ENCODE peak calls at places on chromosomes 2 and 18, in seven cellular contexts. One of them, this sample, is unnamed.

GRCh38 chr2:217396165-217396564 is 536.3 kb upstream of the TNP1 start:
- DNase-seq in IMR-90: peak; percentile 45
- DNase-seq in OCI-LY7: no peak
- DNase-seq in tibial artery: no peak
- DNase-seq in heart left ventricle: no peak
- DNase-seq in brain microvascular endothelial cell: no peak
- DNase-seq in upper lobe of left lung: no peak
- DNase-seq in this sample: no peak

GRCh38 chr2:25559148-25559547 is 114.2 kb downstream of the DTNB start:
- DNase-seq in heart left ventricle: no peak
- DNase-seq in IMR-90: no peak
- DNase-seq in brain microvascular endothelial cell: no peak
- DNase-seq in tibial artery: no peak
- DNase-seq in OCI-LY7: no peak
- DNase-seq in upper lobe of left lung: no peak
- DNase-seq in this sample: no peak

GRCh38 chr18:8706981-8707940 is 1.9 kb downstream of the MTCL1 start:
- DNase-seq in OCI-LY7: peak; percentile 89
- DNase-seq in upper lobe of left lung: no peak
- DNase-seq in brain microvascular endothelial cell: peak; percentile 70
- DNase-seq in heart left ventricle: no peak
- DNase-seq in IMR-90: peak; percentile 73
- DNase-seq in tibial artery: peak; percentile 67
- DNase-seq in this sample: peak; percentile 38

GRCh38 chr2:201794261-201794660 is 12.1 kb upstream of the CDK15 start:
- DNase-seq in IMR-90: peak; percentile 55
- DNase-seq in upper lobe of left lung: no peak
- DNase-seq in tibial artery: no peak
- DNase-seq in heart left ventricle: no peak
- DNase-seq in brain microvascular endothelial cell: no peak
- DNase-seq in OCI-LY7: no peak
- DNase-seq in this sample: no peak

GRCh38 chr2:239257511-239257937 is 143.3 kb downstream of the HDAC4 start:
- DNase-seq in heart left ventricle: no peak
- DNase-seq in upper lobe of left lung: no peak
- DNase-seq in OCI-LY7: no peak
- DNase-seq in tibial artery: no peak
- DNase-seq in IMR-90: peak; percentile 96
- DNase-seq in brain microvascular endothelial cell: peak; percentile 80
- DNase-seq in this sample: no peak

GRCh38 chr18:49321800-49322461 is 138.5 kb downstream of the DYM start:
- DNase-seq in IMR-90: peak; percentile 61
- DNase-seq in upper lobe of left lung: no peak
- DNase-seq in tibial artery: no peak
- DNase-seq in OCI-LY7: no peak
- DNase-seq in brain microvascular endothelial cell: no peak
- DNase-seq in heart left ventricle: no peak
- DNase-seq in this sample: no peak

GRCh38 chr2:171505374-171505773 is 16.9 kb upstream of the CYBRD1 start:
- DNase-seq in tibial artery: no peak
- DNase-seq in IMR-90: peak; percentile 31
- DNase-seq in OCI-LY7: no peak
- DNase-seq in brain microvascular endothelial cell: peak; percentile 18
- DNase-seq in heart left ventricle: no peak
- DNase-seq in upper lobe of left lung: no peak
- DNase-seq in this sample: no peak

GRCh38 chr2:134402385-134402784 is 148.5 kb downstream of the MGAT5 start:
- DNase-seq in upper lobe of left lung: no peak
- DNase-seq in heart left ventricle: no peak
- DNase-seq in tibial artery: peak; percentile 77
- DNase-seq in IMR-90: peak; percentile 64
- DNase-seq in brain microvascular endothelial cell: peak; percentile 49
- DNase-seq in OCI-LY7: no peak
- DNase-seq in this sample: peak; percentile 65

GRCh38 chr2:1806254-1806653 is 61.9 kb upstream of the PXDN start:
- DNase-seq in IMR-90: no peak
- DNase-seq in tibial artery: no peak
- DNase-seq in upper lobe of left lung: no peak
- DNase-seq in heart left ventricle: peak; percentile 34
- DNase-seq in brain microvascular endothelial cell: no peak
- DNase-seq in OCI-LY7: no peak
- DNase-seq in this sample: no peak

GRCh38 chr2:128392207-128392606 is 73.5 kb upstream of the HS6ST1 start:
- DNase-seq in upper lobe of left lung: no peak
- DNase-seq in heart left ventricle: no peak
- DNase-seq in tibial artery: no peak
- DNase-seq in brain microvascular endothelial cell: no peak
- DNase-seq in IMR-90: no peak
- DNase-seq in OCI-LY7: no peak
- DNase-seq in this sample: no peak

GRCh38 chr2:200788129-200788718 is 23.5 kb upstream of the BZW1 start:
- DNase-seq in upper lobe of left lung: no peak
- DNase-seq in brain microvascular endothelial cell: peak; percentile 77
- DNase-seq in IMR-90: peak; percentile 78
- DNase-seq in tibial artery: no peak
- DNase-seq in heart left ventricle: no peak
- DNase-seq in OCI-LY7: no peak
- DNase-seq in this sample: no peak

GRCh38 chr2:25421289-25421688 is 79.6 kb upstream of the DNMT3A start:
- DNase-seq in heart left ventricle: no peak
- DNase-seq in tibial artery: no peak
- DNase-seq in IMR-90: no peak
- DNase-seq in brain microvascular endothelial cell: no peak
- DNase-seq in OCI-LY7: peak; percentile 45
- DNase-seq in upper lobe of left lung: no peak
- DNase-seq in this sample: no peak

GRCh38 chr2:161426416-161426787 is 10.3 kb downstream of the TBR1 start:
- DNase-seq in heart left ventricle: no peak
- DNase-seq in brain microvascular endothelial cell: no peak
- DNase-seq in OCI-LY7: no peak
- DNase-seq in IMR-90: no peak
- DNase-seq in tibial artery: no peak
- DNase-seq in upper lobe of left lung: no peak
- DNase-seq in this sample: no peak

GRCh38 chr2:120620025-120620793 is 115.5 kb upstream of the GLI2 start:
- DNase-seq in upper lobe of left lung: no peak
- DNase-seq in OCI-LY7: no peak
- DNase-seq in heart left ventricle: no peak
- DNase-seq in brain microvascular endothelial cell: no peak
- DNase-seq in IMR-90: peak; percentile 57
- DNase-seq in tibial artery: no peak
- DNase-seq in this sample: no peak

GRCh38 chr2:231332388-231332787 is 63.1 kb upstream of the B3GNT7 start:
- DNase-seq in tibial artery: no peak
- DNase-seq in OCI-LY7: no peak
- DNase-seq in heart left ventricle: no peak
- DNase-seq in brain microvascular endothelial cell: no peak
- DNase-seq in IMR-90: no peak
- DNase-seq in upper lobe of left lung: no peak
- DNase-seq in this sample: no peak

GRCh38 chr2:186309901-186310300 is 176.2 kb upstream of the ZC3H15 start:
- DNase-seq in brain microvascular endothelial cell: peak; percentile 22
- DNase-seq in tibial artery: no peak
- DNase-seq in OCI-LY7: no peak
- DNase-seq in upper lobe of left lung: no peak
- DNase-seq in heart left ventricle: no peak
- DNase-seq in IMR-90: peak; percentile 51
- DNase-seq in this sample: no peak

GRCh38 chr2:218010116-218010837 is 7.5 kb upstream of the TNS1 start:
- DNase-seq in upper lobe of left lung: peak; percentile 64
- DNase-seq in brain microvascular endothelial cell: no peak
- DNase-seq in heart left ventricle: peak; percentile 81
- DNase-seq in OCI-LY7: no peak
- DNase-seq in tibial artery: peak; percentile 85
- DNase-seq in IMR-90: peak; percentile 51
- DNase-seq in this sample: peak; percentile 82

GRCh38 chr2:207438414-207439126 is 91.2 kb upstream of the CREB1 start:
- DNase-seq in OCI-LY7: no peak
- DNase-seq in IMR-90: no peak
- DNase-seq in tibial artery: no peak
- DNase-seq in upper lobe of left lung: no peak
- DNase-seq in brain microvascular endothelial cell: no peak
- DNase-seq in heart left ventricle: no peak
- DNase-seq in this sample: no peak

GRCh38 chr2:178855151-178855550 is 47.9 kb upstream of the TTN start:
- DNase-seq in brain microvascular endothelial cell: no peak
- DNase-seq in tibial artery: no peak
- DNase-seq in heart left ventricle: no peak
- DNase-seq in IMR-90: no peak
- DNase-seq in upper lobe of left lung: no peak
- DNase-seq in OCI-LY7: no peak
- DNase-seq in this sample: no peak

GRCh38 chr2:181104512-181105121 is 124.2 kb downstream of the UBE2E3 start:
- DNase-seq in IMR-90: peak; percentile 76
- DNase-seq in tibial artery: no peak
- DNase-seq in brain microvascular endothelial cell: peak; percentile 67
- DNase-seq in upper lobe of left lung: no peak
- DNase-seq in OCI-LY7: peak; percentile 33
- DNase-seq in heart left ventricle: no peak
- DNase-seq in this sample: no peak

DNA sequence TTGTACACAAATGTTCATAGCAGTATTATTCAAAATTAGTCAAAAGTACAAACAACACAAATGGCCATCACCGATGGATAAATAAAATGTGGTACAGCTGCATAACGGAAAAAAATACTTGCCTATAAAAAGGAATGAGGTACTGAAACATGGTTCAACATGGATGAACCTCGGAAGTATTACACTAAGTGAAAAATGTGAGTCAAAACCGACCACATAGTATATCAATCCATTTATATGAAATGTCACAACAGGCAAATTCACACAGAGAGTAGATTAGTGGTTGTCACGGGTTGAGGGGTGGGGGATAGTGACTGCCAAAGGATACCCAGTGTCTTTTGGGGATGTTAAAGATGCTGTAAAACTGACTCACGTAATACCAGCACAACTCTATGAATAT is 3.5 kb downstream of the SS18 start:
- DNase-seq in heart left ventricle: no peak
- DNase-seq in tibial artery: no peak
- DNase-seq in brain microvascular endothelial cell: no peak
- DNase-seq in OCI-LY7: peak; percentile 53
- DNase-seq in IMR-90: no peak
- DNase-seq in upper lobe of left lung: no peak
- DNase-seq in this sample: no peak
- TF ChIP-seq CTCF in heart left ventricle: no peak
- TF ChIP-seq CTCF in tibial artery: no peak
- TF ChIP-seq CTCF in brain microvascular endothelial cell: no peak
- TF ChIP-seq CTCF in OCI-LY7: no peak
- TF ChIP-seq CTCF in IMR-90: no peak
- TF ChIP-seq CTCF in upper lobe of left lung: no peak
- TF ChIP-seq CTCF in this sample: no peak

GRCh38 chr2:132910432-132910831 is 240.4 kb upstream of the LYPD1 start:
- DNase-seq in IMR-90: no peak
- DNase-seq in OCI-LY7: no peak
- DNase-seq in brain microvascular endothelial cell: no peak
- DNase-seq in heart left ventricle: no peak
- DNase-seq in upper lobe of left lung: no peak
- DNase-seq in tibial artery: no peak
- DNase-seq in this sample: no peak

GRCh38 chr2:132916219-132916618 is 246.2 kb upstream of the LYPD1 start:
- DNase-seq in upper lobe of left lung: no peak
- DNase-seq in OCI-LY7: no peak
- DNase-seq in tibial artery: no peak
- DNase-seq in IMR-90: no peak
- DNase-seq in heart left ventricle: no peak
- DNase-seq in brain microvascular endothelial cell: no peak
- DNase-seq in this sample: no peak

GRCh38 chr2:132911726-132912724 is 242.0 kb upstream of the LYPD1 start:
- DNase-seq in brain microvascular endothelial cell: peak; percentile 7
- DNase-seq in heart left ventricle: peak; percentile 66
- DNase-seq in OCI-LY7: no peak
- DNase-seq in upper lobe of left lung: no peak
- DNase-seq in tibial artery: no peak
- DNase-seq in IMR-90: peak; percentile 61
- DNase-seq in this sample: no peak

GRCh38 chr2:132915812-132916211 is 245.8 kb upstream of the LYPD1 start:
- DNase-seq in heart left ventricle: no peak
- DNase-seq in IMR-90: no peak
- DNase-seq in OCI-LY7: no peak
- DNase-seq in upper lobe of left lung: no peak
- DNase-seq in tibial artery: no peak
- DNase-seq in brain microvascular endothelial cell: no peak
- DNase-seq in this sample: no peak
- H3K27ac ChIP-seq in heart left ventricle: no peak overlapping the region
- H3K27ac ChIP-seq in IMR-90: no peak overlapping the region
- H3K27ac ChIP-seq in OCI-LY7: no peak overlapping the region
- H3K27ac ChIP-seq in upper lobe of left lung: no peak overlapping the region
- H3K27ac ChIP-seq in tibial artery: no peak overlapping the region
- H3K27ac ChIP-seq in brain microvascular endothelial cell: no peak overlapping the region
- H3K27ac ChIP-seq in this sample: no peak overlapping the region

GRCh38 chr18:22694954-22695353 is 238.2 kb upstream of the RBBP8 start:
- DNase-seq in tibial artery: peak; percentile 74
- DNase-seq in OCI-LY7: no peak
- DNase-seq in upper lobe of left lung: no peak
- DNase-seq in brain microvascular endothelial cell: peak; percentile 97
- DNase-seq in IMR-90: peak; percentile 98
- DNase-seq in heart left ventricle: no peak
- DNase-seq in this sample: peak; percentile 69
- H3K4me3 ChIP-seq in tibial artery: no peak overlapping the region
- H3K4me3 ChIP-seq in OCI-LY7: no peak overlapping the region
- H3K4me3 ChIP-seq in upper lobe of left lung: no peak overlapping the region
- H3K4me3 ChIP-seq in brain microvascular endothelial cell: no peak overlapping the region
- H3K4me3 ChIP-seq in IMR-90: peak overlapping the region; percentile 16
- H3K4me3 ChIP-seq in heart left ventricle: no peak overlapping the region
- H3K4me3 ChIP-seq in this sample: no peak overlapping the region

GRCh38 chr2:67476808-67477790 is 80.0 kb downstream of the ETAA1 start:
- DNase-seq in IMR-90: peak; percentile 81
- DNase-seq in brain microvascular endothelial cell: peak; percentile 8
- DNase-seq in heart left ventricle: no peak
- DNase-seq in upper lobe of left lung: no peak
- DNase-seq in OCI-LY7: peak; percentile 37
- DNase-seq in tibial artery: no peak
- DNase-seq in this sample: no peak
- TF ChIP-seq CTCF in IMR-90: peak; percentile 68
- TF ChIP-seq CTCF in brain microvascular endothelial cell: peak; percentile 60
- TF ChIP-seq CTCF in heart left ventricle: peak; percentile 42
- TF ChIP-seq CTCF in upper lobe of left lung: no peak
- TF ChIP-seq CTCF in OCI-LY7: peak; percentile 76
- TF ChIP-seq CTCF in tibial artery: peak; percentile 31
- TF ChIP-seq CTCF in this sample: peak; percentile 50

This sample was measured in psoas muscle.